ENCODE peak calls at places on chromosomes 3 and 15, in four cellular contexts. A is GM12878, B is HCT116, W is K562. F is an unnamed sample.

GRCh38 chr3:120554727-120555660 is 41.1 kb upstream of the NDUFB4 start:
- DNase-seq in W (no peak), B (no peak), A (no peak), F (no peak)

GRCh38 chr3:173920386-173920785 is 522.8 kb downstream of the NLGN1 start:
- DNase-seq in B (no peak), A (no peak), W (no peak), F (no peak)

GRCh38 chr15:23440596-23440995 is 6.4 kb downstream of the GOLGA6L2 start:
- DNase-seq in A (no peak), W (no peak), B (no peak), F (no peak)

GRCh38 chr3:29694783-29695182 is 413.9 kb downstream of the RBMS3 start:
- DNase-seq in A (no peak), B (peak), W (no peak), F (no peak)

GRCh38 chr3:131221731-131222130 is 159.8 kb upstream of the NUDT16 start:
- DNase-seq in B (no peak), A (no peak), W (no peak), F (no peak)

GRCh38 chr15:58222698-58223097 is 84.5 kb downstream of the AQP9 start:
- DNase-seq in B (no peak), W (no peak), A (no peak), F (no peak)

GRCh38 chr15:71250936-71251468 is 135.7 kb downstream of the THSD4 start:
- DNase-seq in W (no peak), B (no peak), A (no peak), F (no peak)

GRCh38 chr3:99532246-99532645 is 106.1 kb upstream of the COL8A1 start:
- DNase-seq in B (peak), W (peak), A (no peak), F (peak)

GRCh38 chr3:192804502-192804901 is 77.2 kb upstream of the FGF12 start:
- DNase-seq in W (no peak), A (no peak), B (no peak), F (no peak)

GRCh38 chr3:52854013-52854412 is 19.2 kb upstream of the MUSTN1 start:
- DNase-seq in W (no peak), A (no peak), B (no peak), F (no peak)

GRCh38 chr3:128813003-128813564 is 66.3 kb upstream of the ACAD9 start:
- DNase-seq in W (no peak), A (no peak), B (no peak), F (no peak)

GRCh38 chr3:138944842-138945645 is 1.9 kb downstream of the FOXL2 start:
- DNase-seq in B (no peak), A (no peak), W (peak), F (no peak)

GRCh38 chr3:72659609-72660008 is 188.6 kb downstream of the SHQ1 start:
- DNase-seq in A (no peak), W (no peak), B (no peak), F (no peak)

GRCh38 chr3:77186728-77187127 is 146.8 kb downstream of the ROBO2 start:
- DNase-seq in W (no peak), A (no peak), B (no peak), F (no peak)

GRCh38 chr15:51160484-51160883 is 65.8 kb upstream of the TNFAIP8L3 start:
- DNase-seq in A (no peak), W (no peak), B (no peak), F (no peak)

GRCh38 chr15:42065008-42065407 is 29.4 kb downstream of the PLA2G4D start:
- DNase-seq in A (no peak), W (no peak), B (no peak), F (peak)

GRCh38 chr3:15521573-15521965 is at the start of gene COLQ:
- DNase-seq in W (no peak), A (no peak), B (no peak), F (no peak)

GRCh38 chr15:59191855-59192237 is 14.8 kb upstream of the LDHAL6B start:
- DNase-seq in A (no peak), W (no peak), B (peak), F (no peak)

GRCh38 chr3:70620956-70621355 is 308.5 kb upstream of the MDFIC2 start:
- DNase-seq in A (no peak), B (no peak), W (no peak), F (no peak)

GRCh38 chr3:16667633-16668032 is 62.4 kb upstream of the DAZL start:
- DNase-seq in A (no peak), W (no peak), B (no peak), F (no peak)

GRCh38 chr3:115169808-115170207 is 22.7 kb upstream of the ZBTB20 start:
- DNase-seq in B (no peak), A (no peak), W (no peak), F (no peak)

DNA sequence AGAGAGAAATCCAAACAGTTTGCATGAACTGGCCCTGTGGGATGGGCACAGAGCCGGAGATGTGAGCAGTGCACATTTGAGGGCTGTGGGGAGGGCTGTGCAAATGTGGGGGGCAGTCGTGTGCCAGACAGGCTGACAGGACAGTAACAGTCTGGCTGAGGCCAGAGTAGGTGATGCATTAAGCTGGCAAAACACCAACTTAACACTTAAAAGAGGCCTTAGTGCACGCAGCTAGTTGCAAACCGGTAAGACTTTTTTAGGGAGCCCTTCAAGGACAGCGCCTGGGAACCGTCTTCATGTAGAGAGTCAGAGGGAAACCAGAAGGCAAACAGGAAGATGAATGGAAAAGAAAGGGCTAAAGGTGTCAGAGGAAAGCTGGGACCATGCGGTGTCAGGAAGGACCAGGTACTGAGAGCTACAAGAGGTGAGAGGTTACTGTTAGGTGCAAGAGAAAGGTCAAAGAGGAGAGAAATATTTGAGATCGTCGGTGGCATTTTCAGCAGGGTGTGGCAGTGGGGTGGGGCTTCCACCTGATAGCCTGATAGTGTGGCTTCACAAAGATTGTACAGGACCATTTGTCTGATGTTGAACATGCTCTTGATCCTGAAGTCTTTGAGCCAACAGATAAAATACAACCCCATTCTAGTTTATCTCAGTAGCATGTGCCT is 30.0 kb upstream of the CHD2 start:
- DNase-seq in A (no peak), W (no peak), B (no peak), F (peak)
- TF ChIP-seq EGR1 in A (no peak), W (no peak), B (no peak), F (no peak)

DNA sequence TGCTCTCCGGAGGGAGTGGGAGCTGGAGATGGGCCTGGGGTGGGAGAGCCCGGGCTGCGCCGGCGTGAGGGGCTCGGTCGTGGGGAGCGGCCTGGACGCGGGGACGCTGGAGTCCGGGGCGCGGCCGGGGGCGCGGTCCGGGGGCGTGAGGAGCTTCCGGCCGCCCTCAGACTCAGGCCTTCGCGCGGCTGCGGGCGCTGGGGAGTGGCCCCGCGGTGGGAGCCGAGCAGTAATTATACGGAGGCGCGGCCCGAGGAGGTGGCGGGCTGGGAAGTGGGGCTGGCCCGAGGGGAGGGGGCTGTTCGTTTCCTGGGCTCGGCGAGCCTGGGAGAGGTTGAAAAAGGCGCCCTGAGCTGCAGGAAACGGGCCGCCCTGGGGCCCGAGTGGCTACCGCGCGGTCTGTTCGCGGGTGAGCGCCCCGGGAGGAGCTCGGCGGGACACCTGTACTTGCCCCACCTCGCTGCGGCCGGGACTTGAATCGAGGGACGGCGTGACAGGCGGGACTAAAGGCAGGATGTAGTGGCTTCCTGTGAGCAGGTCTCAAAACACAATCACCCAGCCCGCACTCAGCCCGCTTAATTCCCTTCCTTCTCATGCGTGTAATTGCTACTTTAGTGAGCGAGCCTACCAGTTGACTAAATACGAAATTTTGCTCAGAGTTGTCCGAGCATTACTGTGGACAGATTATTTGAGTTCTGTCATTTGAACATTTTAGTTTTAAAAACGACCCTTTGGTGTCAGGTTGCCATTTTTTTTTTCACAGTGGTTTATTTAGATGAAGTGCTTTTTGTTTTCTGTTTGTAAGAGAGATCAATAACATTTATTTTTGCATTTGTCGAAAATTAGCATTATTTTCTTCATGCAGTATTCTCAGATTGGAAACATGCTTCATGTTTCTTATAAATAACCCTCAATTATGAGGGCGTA is 855 bp downstream of the RASA2 start:
- DNase-seq in W (peak), B (peak), A (peak), F (peak)
- TF ChIP-seq POLR2A in W (peak), B (no peak), A (peak), F (no peak)

DNA sequence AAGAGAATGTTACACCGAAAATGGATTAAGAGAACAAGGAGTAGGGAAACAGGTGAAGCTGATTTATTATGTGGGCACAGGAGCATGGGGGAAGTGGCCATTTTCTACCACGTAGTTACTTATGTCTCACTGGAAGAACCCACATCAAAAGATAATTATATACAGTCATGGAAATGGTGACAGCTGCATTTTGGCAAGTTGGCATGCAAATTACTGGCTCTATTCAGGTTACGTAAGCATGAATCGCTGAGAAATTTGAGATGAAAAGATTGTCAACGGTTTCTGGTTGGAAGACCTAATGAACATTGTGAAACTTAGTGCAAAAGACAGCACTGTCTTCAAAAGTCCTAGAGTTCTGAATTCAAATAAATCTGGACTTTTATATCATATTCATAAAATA is 567.6 kb downstream of the ZPLD1 start:
- DNase-seq in W (no peak), B (no peak), A (no peak), F (no peak)
- TF ChIP-seq EGR1 in W (no peak), B (no peak), A (no peak), F (no peak)

GRCh38 chr3:57230006-57230405 is 2.5 kb downstream of the APPL1 start:
- DNase-seq in A (no peak), W (no peak), B (no peak), F (no peak)

GRCh38 chr3:57226156-57226555 is 1.4 kb upstream of the APPL1 start:
- DNase-seq in A (no peak), W (no peak), B (no peak), F (no peak)

GRCh38 chr3:57227204-57227929 is at the start of gene APPL1:
- DNase-seq in B (peak), W (peak), A (peak), F (peak)

GRCh38 chr3:57228734-57229505 is 1.4 kb downstream of the APPL1 start:
- DNase-seq in W (no peak), B (no peak), A (no peak), F (no peak)

GRCh38 chr3:57227930-57228733 is 603 bp downstream of the APPL1 start:
- DNase-seq in B (no peak), W (peak), A (no peak), F (no peak)
- TF ChIP-seq POLR2A in B (no peak), W (no peak), A (peak), F (no peak)

DNA sequence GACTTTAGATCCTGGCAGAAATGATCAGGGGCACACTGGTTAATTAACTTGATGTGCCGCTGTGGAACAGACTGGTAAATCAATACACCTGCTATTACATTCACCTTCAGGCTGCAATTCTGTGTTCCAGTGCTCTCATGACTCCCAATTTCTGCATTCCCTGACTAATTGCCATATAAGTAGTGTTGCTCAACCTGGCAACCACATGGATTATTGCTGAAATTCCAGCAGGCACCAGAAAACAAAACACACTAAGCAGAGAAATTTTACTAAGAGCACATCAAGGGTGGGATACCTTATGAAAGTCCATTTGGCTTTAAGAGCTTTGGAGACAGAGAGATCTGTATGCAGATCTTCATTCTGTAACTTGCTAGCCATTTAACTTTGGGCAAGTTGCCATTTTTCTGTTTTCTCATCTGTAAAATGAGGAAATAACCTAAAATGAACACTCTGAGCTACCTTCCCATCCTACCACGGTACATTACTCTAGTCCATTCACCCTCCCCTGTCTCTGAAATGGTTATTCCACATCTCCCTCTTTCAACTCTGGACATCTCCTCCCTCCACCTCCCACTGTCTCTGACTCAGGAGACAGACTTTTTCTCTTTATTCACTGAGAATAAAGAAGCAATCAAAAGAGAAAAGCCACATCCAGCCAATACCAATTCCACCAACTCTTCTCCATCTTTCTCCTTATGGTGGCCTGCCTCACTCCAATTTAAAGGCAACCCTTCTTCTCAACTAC is 54.5 kb downstream of the STAC start:
- DNase-seq in W (no peak), A (no peak), B (no peak), F (no peak)
- TF ChIP-seq EGR1 in W (no peak), A (no peak), B (no peak), F (no peak)

GRCh38 chr15:85766007-85766831 is 28.5 kb downstream of the KLHL25 start:
- DNase-seq in A (no peak), B (no peak), W (no peak), F (no peak)
- TF ChIP-seq POLR2A in A (no peak), B (no peak), W (no peak), F (no peak)